ENCODE peak calls at places on chromosomes 5 and 9, in four cellular contexts. L, A, F and O are unnamed samples.

GRCh38 chr9:117783828-117784227 is 79.6 kb downstream of the TLR4 start:
- DNase-seq in L (no peak), A (no peak), F (no peak), O (no peak)

GRCh38 chr5:43161244-43161643 is 30.8 kb upstream of the NIM1K start:
- DNase-seq in L (no peak), A (no peak), F (no peak), O (no peak)

GRCh38 chr9:14372437-14373318 is 58.7 kb upstream of the NFIB start:
- DNase-seq in L (peak; percentile 41), A (peak; percentile 4), F (no peak), O (no peak)

GRCh38 chr5:155989884-155990283 is 337.1 kb upstream of the SGCD start:
- DNase-seq in L (no peak), A (no peak), F (no peak), O (no peak)

GRCh38 chr9:136138566-136138965 is 19.9 kb upstream of the TMEM250 start:
- DNase-seq in L (no peak), A (peak; percentile 63), F (no peak), O (no peak)

GRCh38 chr5:169581580-169582227 is 1.9 kb upstream of the SPDL1 start:
- DNase-seq in L (peak; percentile 54), A (peak; percentile 44), F (peak; percentile 36), O (peak; percentile 88)

GRCh38 chr9:69122086-69122390 is 52.0 kb upstream of the TJP2 start:
- DNase-seq in L (peak; percentile 35), A (no peak), F (peak; percentile 71), O (peak; percentile 53)

GRCh38 chr5:34986965-34987364 is 57.6 kb downstream of the DNAJC21 start:
- DNase-seq in L (no peak), A (no peak), F (no peak), O (no peak)

GRCh38 chr5:56356121-56356875 is 123.2 kb upstream of the ANKRD55 start:
- DNase-seq in L (no peak), A (no peak), F (no peak), O (no peak)

GRCh38 chr9:73176450-73176875 is 24.8 kb downstream of the ANXA1 start:
- DNase-seq in L (no peak), A (peak; percentile 78), F (no peak), O (no peak)